ENCODE peak calls at places on chromosome 13, in four cellular contexts. N is progenitor cell of endocrine pancreas, Z is NCI-H1048, C is heart right ventricle. Y is an unnamed sample.

GRCh38 chr13:76887070-76887563 is 912 bp upstream of the KCTD12 start:
- DNase-seq in C (peak; percentile 21), N (no peak), Z (no peak), Y (peak; percentile 35)

GRCh38 chr13:106096661-106097092 is 438.8 kb downstream of the EFNB2 start:
- DNase-seq in Z (no peak), C (no peak), N (no peak), Y (no peak)

GRCh38 chr13:24071423-24072075 is 89.0 kb upstream of the SPATA13 start:
- DNase-seq in Z (no peak), N (no peak), C (no peak), Y (no peak)

GRCh38 chr13:33868343-33868994 is 50.5 kb downstream of the RFC3 start:
- DNase-seq in N (no peak), C (no peak), Z (no peak), Y (no peak)

GRCh38 chr13:99691552-99691951 is 190.3 kb downstream of the TM9SF2 start:
- DNase-seq in C (no peak), Z (no peak), N (no peak), Y (no peak)

GRCh38 chr13:60019119-60019993 is 144.4 kb downstream of the DIAPH3 start:
- DNase-seq in N (no peak), Z (no peak), C (no peak), Y (no peak)

GRCh38 chr13:72062566-72062965 is 195.6 kb upstream of the DACH1 start:
- DNase-seq in N (no peak), C (no peak), Z (no peak), Y (no peak)

GRCh38 chr13:36362251-36362650 is 16.1 kb upstream of the SPART start:
- DNase-seq in C (no peak), Z (no peak), N (no peak), Y (no peak)

GRCh38 chr13:50261502-50261901 is 246.3 kb downstream of the KCNRG start:
- DNase-seq in C (no peak), N (no peak), Z (no peak), Y (no peak)

GRCh38 chr13:99374994-99375805 is 68.0 kb upstream of the GPR183 start:
- DNase-seq in N (no peak), C (no peak), Z (no peak), Y (no peak)

GRCh38 chr13:72868229-72868628 is 86.3 kb downstream of the PIBF1 start:
- DNase-seq in C (no peak), N (no peak), Z (no peak), Y (no peak)

GRCh38 chr13:49641810-49642291 is 13.5 kb downstream of the ARL11 start:
- DNase-seq in C (peak; percentile 31), N (no peak), Z (no peak), Y (peak; percentile 60)

Y was measured in left ventricle myocardium superior.